ENCODE peak calls at places on chromosomes 7 and 10, in five cellular contexts. W is GM23338; S is activated CD4-positive, alpha-beta T cell treated with anti-CD3 and anti-CD28 coated beads for 36 hours; O is left lung; F is upper lobe of right lung. Q is an unnamed sample.

GRCh38 chr7:610531-611280 is 91.1 kb upstream of the PDGFA start:
- ATAC-seq in W (no peak), S (peak), O (peak), F (peak), Q (no peak)

GRCh38 chr7:26091933-26092332 is 60.1 kb upstream of the NFE2L3 start:
- ATAC-seq in W (peak), S (peak), O (no peak), F (no peak), Q (no peak)

GRCh38 chr7:103011650-103012049 is 62.9 kb downstream of the FBXL13 start:
- ATAC-seq in W (no peak), S (no peak), O (no peak), F (no peak), Q (no peak)

GRCh38 chr7:101400751-101401150 is 38.1 kb downstream of the COL26A1 start:
- ATAC-seq in W (no peak), S (no peak), O (no peak), F (no peak), Q (no peak)

GRCh38 chr10:15472008-15472407 is 100.9 kb upstream of the FAM171A1 start:
- ATAC-seq in W (no peak), S (no peak), O (no peak), F (no peak), Q (no peak)

GRCh38 chr10:93413252-93413689 is 68.9 kb downstream of the MYOF start:
- ATAC-seq in W (no peak), S (peak), O (peak), F (peak), Q (peak)

GRCh38 chr7:28686418-28686800 is 271.7 kb downstream of the TRIL start:
- ATAC-seq in W (peak), S (no peak), O (peak), F (peak), Q (no peak)

GRCh38 chr10:21334891-21335696 is 190.4 kb downstream of the SKIDA1 start:
- ATAC-seq in W (peak), S (no peak), O (peak), F (peak), Q (no peak)

GRCh38 chr7:101960323-101960722 is 142.9 kb downstream of the CUX1 start:
- ATAC-seq in W (no peak), S (no peak), O (no peak), F (no peak), Q (no peak)

GRCh38 chr7:149501651-149502050 is 4.0 kb upstream of the ZNF746 start:
- ATAC-seq in W (no peak), S (no peak), O (no peak), F (no peak), Q (no peak)

GRCh38 chr10:50362547-50363125 is 111.3 kb upstream of the ASAH2 start:
- ATAC-seq in W (no peak), S (no peak), O (no peak), F (no peak), Q (no peak)